ENCODE peak calls at places on chromosomes 1 and 21, in four cellular contexts. One of them, this sample, is unnamed.

GRCh38 chr1:86477721-86478120 is 9.0 kb downstream of the CLCA1 start:
- DNase-seq in PC-3: no peak
- DNase-seq in GDM1: no peak
- DNase-seq in activated CD4-positive, alpha-beta memory T cell treated with anti-CD3 and anti-CD28 coated beads, Interleukin-2, amount 10 ng/mL, durations not matched to agents 7 days and 5 days: no peak
- DNase-seq in this sample: no peak

GRCh38 chr1:67264899-67265298 is 42.8 kb upstream of the IL12RB2 start:
- DNase-seq in PC-3: no peak
- DNase-seq in GDM1: no peak
- DNase-seq in activated CD4-positive, alpha-beta memory T cell treated with anti-CD3 and anti-CD28 coated beads, Interleukin-2, amount 10 ng/mL, durations not matched to agents 7 days and 5 days: no peak
- DNase-seq in this sample: no peak

GRCh38 chr1:163307479-163308171 is 14.1 kb upstream of the NUF2 start:
- DNase-seq in PC-3: peak
- DNase-seq in GDM1: no peak
- DNase-seq in activated CD4-positive, alpha-beta memory T cell treated with anti-CD3 and anti-CD28 coated beads, Interleukin-2, amount 10 ng/mL, durations not matched to agents 7 days and 5 days: no peak
- DNase-seq in this sample: no peak

GRCh38 chr1:206872139-206872538 is 6.7 kb downstream of the IL20 start:
- DNase-seq in PC-3: no peak
- DNase-seq in GDM1: no peak
- DNase-seq in activated CD4-positive, alpha-beta memory T cell treated with anti-CD3 and anti-CD28 coated beads, Interleukin-2, amount 10 ng/mL, durations not matched to agents 7 days and 5 days: no peak
- DNase-seq in this sample: no peak

GRCh38 chr1:29856663-29857224 is 620.4 kb downstream of the PTPRU start:
- DNase-seq in PC-3: no peak
- DNase-seq in GDM1: no peak
- DNase-seq in activated CD4-positive, alpha-beta memory T cell treated with anti-CD3 and anti-CD28 coated beads, Interleukin-2, amount 10 ng/mL, durations not matched to agents 7 days and 5 days: no peak
- DNase-seq in this sample: no peak

GRCh38 chr1:116230712-116231111 is 119.5 kb downstream of the MAB21L3 start:
- DNase-seq in PC-3: no peak
- DNase-seq in GDM1: no peak
- DNase-seq in activated CD4-positive, alpha-beta memory T cell treated with anti-CD3 and anti-CD28 coated beads, Interleukin-2, amount 10 ng/mL, durations not matched to agents 7 days and 5 days: no peak
- DNase-seq in this sample: no peak

GRCh38 chr1:235019456-235019855 is 109.2 kb downstream of the TOMM20 start:
- DNase-seq in PC-3: no peak
- DNase-seq in GDM1: no peak
- DNase-seq in activated CD4-positive, alpha-beta memory T cell treated with anti-CD3 and anti-CD28 coated beads, Interleukin-2, amount 10 ng/mL, durations not matched to agents 7 days and 5 days: no peak
- DNase-seq in this sample: no peak

GRCh38 chr1:81052162-81052561 is 748.6 kb upstream of the ADGRL2 start:
- DNase-seq in PC-3: no peak
- DNase-seq in GDM1: no peak
- DNase-seq in activated CD4-positive, alpha-beta memory T cell treated with anti-CD3 and anti-CD28 coated beads, Interleukin-2, amount 10 ng/mL, durations not matched to agents 7 days and 5 days: no peak
- DNase-seq in this sample: no peak

GRCh38 chr1:150683914-150684313 is 13.0 kb downstream of the GOLPH3L start:
- DNase-seq in PC-3: no peak
- DNase-seq in GDM1: no peak
- DNase-seq in activated CD4-positive, alpha-beta memory T cell treated with anti-CD3 and anti-CD28 coated beads, Interleukin-2, amount 10 ng/mL, durations not matched to agents 7 days and 5 days: no peak
- DNase-seq in this sample: no peak

GRCh38 chr1:78095618-78096416 is 50.1 kb downstream of the GIPC2 start:
- DNase-seq in PC-3: no peak
- DNase-seq in GDM1: no peak
- DNase-seq in activated CD4-positive, alpha-beta memory T cell treated with anti-CD3 and anti-CD28 coated beads, Interleukin-2, amount 10 ng/mL, durations not matched to agents 7 days and 5 days: no peak
- DNase-seq in this sample: no peak

GRCh38 chr21:39647476-39647875 is 34.7 kb downstream of the B3GALT5 start:
- DNase-seq in PC-3: peak
- DNase-seq in GDM1: no peak
- DNase-seq in activated CD4-positive, alpha-beta memory T cell treated with anti-CD3 and anti-CD28 coated beads, Interleukin-2, amount 10 ng/mL, durations not matched to agents 7 days and 5 days: no peak
- DNase-seq in this sample: no peak

GRCh38 chr1:202010042-202011015 is at the start of gene ELF3:
- DNase-seq in PC-3: peak
- DNase-seq in GDM1: no peak
- DNase-seq in activated CD4-positive, alpha-beta memory T cell treated with anti-CD3 and anti-CD28 coated beads, Interleukin-2, amount 10 ng/mL, durations not matched to agents 7 days and 5 days: no peak
- DNase-seq in this sample: no peak

GRCh38 chr1:66445492-66446181 is 88.3 kb upstream of the SGIP1 start:
- DNase-seq in PC-3: no peak
- DNase-seq in GDM1: peak
- DNase-seq in activated CD4-positive, alpha-beta memory T cell treated with anti-CD3 and anti-CD28 coated beads, Interleukin-2, amount 10 ng/mL, durations not matched to agents 7 days and 5 days: peak
- DNase-seq in this sample: peak

GRCh38 chr1:204464701-204465100 is 29.9 kb downstream of the PIK3C2B start:
- DNase-seq in PC-3: no peak
- DNase-seq in GDM1: no peak
- DNase-seq in activated CD4-positive, alpha-beta memory T cell treated with anti-CD3 and anti-CD28 coated beads, Interleukin-2, amount 10 ng/mL, durations not matched to agents 7 days and 5 days: no peak
- DNase-seq in this sample: no peak

GRCh38 chr1:12434174-12434573 is 183.8 kb downstream of the DHRS3 start:
- DNase-seq in PC-3: peak
- DNase-seq in GDM1: peak
- DNase-seq in activated CD4-positive, alpha-beta memory T cell treated with anti-CD3 and anti-CD28 coated beads, Interleukin-2, amount 10 ng/mL, durations not matched to agents 7 days and 5 days: peak
- DNase-seq in this sample: no peak

GRCh38 chr1:189141056-189141455 is 1336.6 kb downstream of the BRINP3 start:
- DNase-seq in PC-3: no peak
- DNase-seq in GDM1: no peak
- DNase-seq in activated CD4-positive, alpha-beta memory T cell treated with anti-CD3 and anti-CD28 coated beads, Interleukin-2, amount 10 ng/mL, durations not matched to agents 7 days and 5 days: no peak
- DNase-seq in this sample: no peak

GRCh38 chr21:29849735-29850176 is 90.0 kb downstream of the GRIK1 start:
- DNase-seq in PC-3: peak
- DNase-seq in GDM1: peak
- DNase-seq in activated CD4-positive, alpha-beta memory T cell treated with anti-CD3 and anti-CD28 coated beads, Interleukin-2, amount 10 ng/mL, durations not matched to agents 7 days and 5 days: peak
- DNase-seq in this sample: peak

GRCh38 chr1:44000266-44000665 is 8.9 kb downstream of the CCDC24 start:
- DNase-seq in PC-3: no peak
- DNase-seq in GDM1: no peak
- DNase-seq in activated CD4-positive, alpha-beta memory T cell treated with anti-CD3 and anti-CD28 coated beads, Interleukin-2, amount 10 ng/mL, durations not matched to agents 7 days and 5 days: no peak
- DNase-seq in this sample: no peak

GRCh38 chr21:25862596-25862995 is 127.8 kb downstream of the GABPA start:
- DNase-seq in PC-3: peak
- DNase-seq in GDM1: peak
- DNase-seq in activated CD4-positive, alpha-beta memory T cell treated with anti-CD3 and anti-CD28 coated beads, Interleukin-2, amount 10 ng/mL, durations not matched to agents 7 days and 5 days: peak
- DNase-seq in this sample: no peak

GRCh38 chr1:87714278-87714677 is 385.6 kb downstream of the LMO4 start:
- DNase-seq in PC-3: no peak
- DNase-seq in GDM1: no peak
- DNase-seq in activated CD4-positive, alpha-beta memory T cell treated with anti-CD3 and anti-CD28 coated beads, Interleukin-2, amount 10 ng/mL, durations not matched to agents 7 days and 5 days: no peak
- DNase-seq in this sample: no peak

GRCh38 chr1:166170075-166170474 is 3.3 kb upstream of the FAM78B start:
- DNase-seq in PC-3: no peak
- DNase-seq in GDM1: no peak
- DNase-seq in activated CD4-positive, alpha-beta memory T cell treated with anti-CD3 and anti-CD28 coated beads, Interleukin-2, amount 10 ng/mL, durations not matched to agents 7 days and 5 days: no peak
- DNase-seq in this sample: no peak